ENCODE peak calls at places on chromosomes 2 and 18, in six cellular contexts. Z is T-helper 2 cell; A is kidney tubule cell; C is effector memory CD4-positive, alpha-beta T cell; K is Right ventricle myocardium superior; V is pons. E is an unnamed sample.

GRCh38 chr2:234494361-234495075 is 2.4 kb downstream of the ARL4C start:
- DNase-seq in A (peak; percentile 53), Z (no peak), C (peak; percentile 27), V (no peak), K (no peak), E (peak; percentile 51)

GRCh38 chr18:35927431-35927830 is 45.0 kb upstream of the RMP24 start:
- DNase-seq in V (no peak), C (no peak), Z (no peak), K (no peak), A (no peak), E (no peak)

GRCh38 chr18:21443776-21444464 is 156.6 kb downstream of the ESCO1 start:
- DNase-seq in Z (no peak), K (no peak), V (no peak), C (no peak), A (peak; percentile 70), E (peak; percentile 14)

GRCh38 chr2:170873035-170873692 is 55.9 kb upstream of the GORASP2 start:
- DNase-seq in V (peak; percentile 82), C (peak; percentile 57), K (peak; percentile 75), Z (peak; percentile 30), A (peak; percentile 79), E (peak; percentile 50)

GRCh38 chr2:218401834-218402370 is 2.2 kb downstream of the CTDSP1 start:
- DNase-seq in C (no peak), Z (no peak), V (no peak), K (peak; percentile 46), A (no peak), E (no peak)

GRCh38 chr18:61333271-61333745 is at the start of gene CDH20:
- DNase-seq in C (no peak), Z (no peak), A (no peak), K (peak; percentile 39), V (peak; percentile 58), E (no peak)

GRCh38 chr2:135023886-135024285 is 23.4 kb downstream of the MAP3K19 start:
- DNase-seq in C (no peak), A (no peak), K (no peak), Z (no peak), V (no peak), E (no peak)

GRCh38 chr2:15965564-15966019 is 25.2 kb downstream of the MYCN start:
- DNase-seq in V (no peak), A (no peak), Z (no peak), C (no peak), K (no peak), E (no peak)

GRCh38 chr2:111977240-111977639 is 77.8 kb upstream of the TMEM87B start:
- DNase-seq in C (no peak), K (no peak), V (no peak), Z (no peak), A (no peak), E (no peak)

GRCh38 chr2:214127178-214127970 is 283.5 kb upstream of the VWC2L start:
- DNase-seq in V (no peak), Z (no peak), A (peak; percentile 54), C (no peak), K (peak; percentile 48), E (no peak)

GRCh38 chr2:70003093-70003830 is 41.8 kb upstream of the ASPRV1 start:
- DNase-seq in V (no peak), K (no peak), Z (no peak), A (no peak), C (no peak), E (no peak)

GRCh38 chr2:127176371-127177311 is 43.5 kb downstream of the CYP27C1 start:
- DNase-seq in K (peak; percentile 73), Z (no peak), V (peak; percentile 42), C (no peak), A (peak; percentile 50), E (no peak)

GRCh38 chr2:70454936-70455544 is 98.6 kb downstream of the TGFA start:
- DNase-seq in K (no peak), C (no peak), V (no peak), Z (no peak), A (no peak), E (no peak)

GRCh38 chr2:203782262-203782976 is 76.0 kb downstream of the CD28 start:
- DNase-seq in C (peak; percentile 39), A (peak; percentile 95), Z (no peak), V (peak; percentile 64), K (no peak), E (peak; percentile 86)

GRCh38 chr18:10379511-10379910 is 74.9 kb upstream of the APCDD1 start:
- DNase-seq in K (no peak), A (no peak), Z (no peak), C (no peak), V (no peak), E (no peak)

GRCh38 chr2:145380436-145381017 is 860.6 kb upstream of the ZEB2 start:
- DNase-seq in A (peak; percentile 79), Z (no peak), K (no peak), C (no peak), V (no peak), E (peak; percentile 33)

GRCh38 chr2:219199470-219200211 is 6.9 kb upstream of the ZFAND2B start:
- DNase-seq in V (no peak), A (no peak), C (no peak), K (no peak), Z (no peak), E (no peak)